ENCODE peak calls at places on chromosomes 2 and 18, in seven cellular contexts. M, T, C, W, J, Z and U are unnamed samples.

GRCh38 chr18:6509417-6510198 is 94.9 kb upstream of the L3MBTL4 start:
- DNase-seq in C (no peak), W (peak), M (no peak), Z (no peak), J (peak), T (no peak), U (no peak)

GRCh38 chr2:208015475-208015874 is 9.9 kb downstream of the PLEKHM3 start:
- DNase-seq in M (no peak), Z (no peak), T (no peak), C (no peak), W (no peak), J (no peak), U (no peak)

GRCh38 chr18:41642756-41643155 is 312.3 kb upstream of the PIK3C3 start:
- DNase-seq in W (no peak), C (no peak), J (no peak), M (no peak), T (peak), Z (no peak), U (no peak)

GRCh38 chr2:193556766-193557470 is 1362.2 kb upstream of the TMEFF2 start:
- DNase-seq in M (no peak), J (no peak), T (peak), W (peak), C (no peak), Z (no peak), U (no peak)

GRCh38 chr18:50850307-50850706 is 28.6 kb upstream of the ME2 start:
- DNase-seq in Z (no peak), J (no peak), M (no peak), T (no peak), W (no peak), C (no peak), U (no peak)

GRCh38 chr2:230327418-230328154 is 593 bp downstream of the SP140L start:
- DNase-seq in M (peak), Z (no peak), W (no peak), T (peak), C (no peak), J (no peak), U (no peak)

GRCh38 chr2:157596992-157597681 is 31.5 kb downstream of the ACVR1C start:
- DNase-seq in W (peak), C (peak), M (peak), Z (peak), J (no peak), T (peak), U (no peak)

GRCh38 chr2:47964277-47964676 is 58.0 kb upstream of the FBXO11 start:
- DNase-seq in J (no peak), W (no peak), T (no peak), Z (no peak), M (no peak), C (no peak), U (no peak)

GRCh38 chr2:161237397-161238263 is 70.6 kb upstream of the PSMD14 start:
- DNase-seq in W (peak), J (no peak), T (peak), M (no peak), Z (peak), C (no peak), U (peak)

GRCh38 chr18:44548291-44549221 is 132.1 kb upstream of the SETBP1 start:
- DNase-seq in J (peak), T (no peak), Z (no peak), W (peak), C (no peak), M (no peak), U (no peak)

GRCh38 chr18:5521000-5521399 is 22.8 kb downstream of the EPB41L3 start:
- DNase-seq in T (no peak), W (no peak), J (no peak), M (no peak), Z (no peak), C (no peak), U (no peak)

GRCh38 chr2:18987592-18988073 is 370.8 kb downstream of the OSR1 start:
- DNase-seq in T (peak), M (no peak), J (peak), Z (peak), W (peak), C (no peak), U (no peak)

GRCh38 chr2:2101924-2102323 is 229.2 kb downstream of the MYT1L start:
- DNase-seq in W (peak), C (no peak), Z (no peak), J (no peak), M (no peak), T (no peak), U (no peak)

GRCh38 chr18:3593381-3593903 is 143.5 kb downstream of the TGIF1 start:
- DNase-seq in W (peak), J (no peak), T (peak), Z (no peak), C (no peak), M (peak), U (no peak)

GRCh38 chr2:37897511-37897910 is 27.6 kb upstream of the RMDN2 start:
- DNase-seq in Z (no peak), T (no peak), J (no peak), W (no peak), M (no peak), C (no peak), U (no peak)

GRCh38 chr2:207770602-207771404 is 1.1 kb upstream of the FZD5 start:
- DNase-seq in J (no peak), M (no peak), C (no peak), Z (no peak), W (peak), T (no peak), U (no peak)

GRCh38 chr2:234469972-234470371 is 26.9 kb downstream of the ARL4C start:
- DNase-seq in Z (no peak), C (no peak), J (no peak), W (no peak), M (no peak), T (no peak), U (no peak)

GRCh38 chr2:221997100-221997499 is 301.7 kb downstream of the PAX3 start:
- DNase-seq in Z (no peak), T (peak), J (peak), C (no peak), M (no peak), W (peak), U (no peak)

GRCh38 chr2:111121028-111121872 is 536 bp downstream of the BCL2L11 start:
- DNase-seq in J (no peak), T (peak), Z (peak), M (peak), W (peak), C (no peak), U (peak)

GRCh38 chr18:40782731-40783130 is 1172.3 kb upstream of the PIK3C3 start:
- DNase-seq in J (no peak), M (no peak), W (no peak), Z (no peak), T (no peak), C (no peak), U (no peak)

GRCh38 chr2:53970095-53970897 is 497 bp downstream of the PSME4 start:
- DNase-seq in T (peak), J (no peak), C (no peak), Z (peak), M (peak), W (peak), U (peak)

GRCh38 chr2:238874330-238875050 is 26.6 kb downstream of the TWIST2 start:
- DNase-seq in J (no peak), M (no peak), W (no peak), T (no peak), Z (no peak), C (no peak), U (no peak)

GRCh38 chr2:232367591-232368233 is 10.8 kb upstream of the ALPP start:
- DNase-seq in C (no peak), W (no peak), M (no peak), T (no peak), J (no peak), Z (no peak), U (no peak)

GRCh38 chr2:75174519-75174918 is 24.8 kb downstream of the TACR1 start:
- DNase-seq in W (no peak), M (no peak), Z (no peak), C (no peak), T (no peak), J (no peak), U (no peak)

GRCh38 chr2:106638043-106638442 is 150.9 kb downstream of the CD8B2 start:
- DNase-seq in W (peak), Z (no peak), T (peak), J (peak), M (no peak), C (no peak), U (no peak)

GRCh38 chr18:51211552-51211951 is 14.1 kb upstream of the MEX3C start:
- DNase-seq in M (peak), C (peak), J (no peak), T (peak), Z (peak), W (peak), U (no peak)

GRCh38 chr2:224401641-224402342 is at the start of gene FAM124B:
- DNase-seq in C (peak), J (peak), W (peak), M (no peak), T (no peak), Z (peak), U (no peak)

GRCh38 chr2:119424284-119425118 is 7.2 kb upstream of the TMEM37 start:
- DNase-seq in W (no peak), M (no peak), Z (no peak), C (no peak), T (no peak), J (no peak), U (no peak)

GRCh38 chr2:181813963-181814565 is 77.5 kb upstream of the ITPRID2 start:
- DNase-seq in C (no peak), Z (no peak), T (peak), W (peak), M (peak), J (peak), U (no peak)

GRCh38 chr2:112159454-112159921 is 21.3 kb downstream of the FBLN7 start:
- DNase-seq in C (no peak), J (no peak), M (no peak), W (no peak), Z (no peak), T (no peak), U (no peak)

GRCh38 chr2:241279413-241279812 is 36.1 kb downstream of the HDLBP start:
- DNase-seq in T (peak), C (no peak), Z (no peak), M (no peak), W (peak), J (no peak), U (no peak)

GRCh38 chr2:30336978-30337841 is 105.9 kb downstream of the LBH start:
- DNase-seq in M (peak), W (no peak), Z (no peak), C (no peak), T (no peak), J (no peak), U (no peak)

GRCh38 chr2:45713591-45713990 is 62.1 kb downstream of the PRKCE start:
- DNase-seq in J (no peak), C (no peak), M (no peak), Z (no peak), W (no peak), T (no peak), U (no peak)

GRCh38 chr2:216217904-216218260 is 108.7 kb downstream of the XRCC5 start:
- DNase-seq in T (no peak), Z (no peak), C (no peak), J (no peak), M (no peak), W (no peak), U (no peak)

GRCh38 chr2:217335341-217335966 is 475.6 kb upstream of the TNP1 start:
- DNase-seq in M (no peak), Z (peak), J (no peak), W (no peak), C (no peak), T (peak), U (no peak)

DNA sequence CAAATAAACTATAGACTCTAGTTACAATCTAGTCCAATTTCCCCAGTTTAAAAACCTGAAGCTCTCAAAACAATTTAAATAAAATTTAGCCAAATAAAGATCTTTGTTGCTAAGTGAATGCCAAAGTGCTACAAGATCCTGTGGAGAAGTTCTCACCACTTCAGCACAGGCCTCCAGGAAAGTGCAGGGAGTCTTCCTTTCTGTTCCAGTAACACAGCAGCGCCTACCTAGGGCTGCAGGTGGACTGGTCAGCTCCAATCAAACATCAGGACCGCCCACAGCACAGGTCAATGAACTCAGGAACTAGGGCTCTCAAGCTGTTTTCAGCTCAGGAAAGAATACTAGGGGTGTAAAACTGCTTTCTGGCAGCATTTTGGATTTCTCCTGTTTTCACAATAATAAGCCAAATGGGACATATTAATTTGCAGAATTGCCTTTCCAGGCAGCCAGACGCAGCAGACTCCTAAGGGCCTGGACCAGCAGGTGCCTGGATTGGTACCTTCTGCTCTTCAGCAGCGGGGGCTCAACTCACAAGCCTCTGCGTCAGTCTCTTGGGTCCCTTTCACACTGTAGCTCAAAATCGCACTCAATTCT is 1.5 kb downstream of the FAM110C start:
- DNase-seq in M (no peak), T (peak), J (no peak), W (no peak), C (no peak), Z (no peak), U (no peak)
- TF ChIP-seq CTCF in M (no peak), T (peak), J (no peak), W (no peak), C (no peak), Z (no peak), U (no peak)

GRCh38 chr2:237280235-237280634 is 133.7 kb downstream of the COL6A3 start:
- DNase-seq in J (peak), M (no peak), C (no peak), Z (no peak), T (peak), W (peak), U (no peak)
- TF ChIP-seq CTCF in J (peak), M (no peak), C (no peak), Z (no peak), T (no peak), W (peak), U (no peak)

DNA sequence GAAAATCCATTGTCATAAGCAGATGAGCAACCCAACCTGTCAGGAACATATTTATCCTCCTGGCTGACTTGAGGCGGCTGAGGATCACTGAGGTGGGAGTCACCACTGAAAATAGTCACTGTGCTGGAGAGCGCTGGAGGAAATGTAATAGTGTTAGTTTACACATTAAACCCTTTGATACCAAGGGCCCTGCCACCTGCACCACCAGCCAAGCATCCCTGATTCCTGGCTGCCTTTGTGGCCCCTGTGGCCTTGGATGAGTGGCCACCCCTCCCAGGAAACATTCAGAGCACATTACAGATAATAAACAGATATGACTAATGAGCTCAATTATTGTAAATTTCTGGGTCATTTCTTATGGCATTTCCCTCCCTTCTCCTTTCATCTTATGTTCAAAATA is 105.9 kb downstream of the LYPD1 start:
- DNase-seq in T (no peak), M (no peak), W (no peak), Z (no peak), J (no peak), C (no peak), U (no peak)
- TF ChIP-seq CTCF in T (no peak), M (no peak), W (no peak), Z (no peak), J (no peak), C (no peak), U (no peak)

GRCh38 chr18:10490401-10491289 is 35.2 kb upstream of the NAPG start:
- DNase-seq in T (no peak), J (no peak), C (peak), W (no peak), M (peak), Z (no peak), U (no peak)
- TF ChIP-seq CTCF in T (no peak), J (no peak), C (peak), W (no peak), M (peak), Z (no peak), U (no peak)

GRCh38 chr18:12010187-12010802 is 29.0 kb downstream of the IMPA2 start:
- DNase-seq in J (no peak), W (no peak), M (no peak), C (no peak), Z (no peak), T (no peak), U (no peak)
- TF ChIP-seq CTCF in J (no peak), W (no peak), M (no peak), C (no peak), Z (no peak), T (no peak), U (no peak)

DNA sequence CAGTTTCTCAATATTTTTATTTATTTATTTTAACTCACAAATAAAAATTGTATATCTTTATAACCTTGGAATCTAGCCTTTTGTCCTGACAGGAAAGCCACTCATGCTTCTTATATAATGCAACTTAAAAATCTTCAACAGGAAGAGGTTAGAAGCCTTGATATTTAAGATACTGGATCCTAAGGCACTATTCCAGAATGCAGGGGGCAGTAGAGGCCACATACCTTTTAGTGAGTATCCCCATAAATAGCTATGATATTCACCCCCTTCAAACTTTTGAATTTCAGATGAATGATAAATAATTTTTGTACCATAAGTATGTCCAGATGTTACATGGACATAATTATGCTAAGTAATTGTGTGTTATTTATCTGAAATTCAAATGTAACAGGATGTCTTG is 592.7 kb upstream of the VRK2 start:
- DNase-seq in C (no peak), Z (no peak), W (peak), J (no peak), T (no peak), M (no peak), U (no peak)
- TF ChIP-seq CTCF in C (peak), Z (no peak), W (peak), J (no peak), T (peak), M (no peak), U (no peak)